ENCODE peak calls at places on chromosomes 13 and 19, in seven cellular contexts. D is K562; K is epithelial cell of esophagus; O is CD8-positive, alpha-beta T cell; N is activated naive CD4-positive, alpha-beta T cell treated with anti-CD3 and anti-CD28 coated beads for 36 hours; U is cardiac muscle cell; Z is progenitor cell of endocrine pancreas. I is an unnamed sample.

GRCh38 chr19:54164369-54165068 is 5.0 kb upstream of the LENG1 start:
- DNase-seq in K (peak; percentile 62), Z (peak; percentile 49), O (peak; percentile 61), N (peak; percentile 56), U (peak; percentile 59), D (peak; percentile 89), I (peak; percentile 39)

GRCh38 chr19:46016426-46017094 is 6.3 kb downstream of the PGLYRP1 start:
- DNase-seq in N (peak; percentile 86), Z (peak; percentile 81), D (peak; percentile 92), K (peak; percentile 83), U (peak; percentile 83), O (peak; percentile 83), I (peak; percentile 45)

GRCh38 chr19:18297308-18297707 is 15.9 kb upstream of the JUND start:
- DNase-seq in Z (no peak), O (no peak), U (peak; percentile 35), K (no peak), D (no peak), N (no peak), I (no peak)

GRCh38 chr19:39408392-39409206 is 2.0 kb downstream of the ZFP36 start:
- DNase-seq in N (peak; percentile 45), O (peak; percentile 47), Z (no peak), K (peak; percentile 64), U (peak; percentile 67), D (no peak), I (peak; percentile 68)

GRCh38 chr13:98035373-98035772 is 81.9 kb downstream of the IPO5 start:
- DNase-seq in D (no peak), U (no peak), K (no peak), N (no peak), Z (no peak), O (no peak), I (no peak)

GRCh38 chr13:23367907-23368306 is 65.6 kb downstream of the SACS start:
- DNase-seq in K (no peak), O (no peak), Z (no peak), U (no peak), D (no peak), N (no peak), I (no peak)

GRCh38 chr13:48477191-48477855 is 55.6 kb downstream of the RCBTB2 start:
- DNase-seq in Z (no peak), D (no peak), O (no peak), K (no peak), U (no peak), N (no peak), I (no peak)

GRCh38 chr19:45771331-45771933 is 2.4 kb upstream of the SIX5 start:
- DNase-seq in N (no peak), D (no peak), O (no peak), Z (no peak), K (no peak), U (no peak), I (no peak)

GRCh38 chr19:39506944-39507714 is 7.8 kb upstream of the SELENOV start:
- DNase-seq in N (peak; percentile 45), K (peak; percentile 82), O (peak; percentile 39), Z (peak; percentile 44), U (peak; percentile 79), D (peak; percentile 92), I (no peak)

GRCh38 chr19:35805518-35806102 is 7.0 kb downstream of the PRODH2 start:
- DNase-seq in N (no peak), Z (no peak), O (no peak), U (no peak), K (no peak), D (no peak), I (no peak)

GRCh38 chr19:54369082-54369691 is 4.5 kb upstream of the LAIR1 start:
- DNase-seq in O (no peak), D (no peak), Z (no peak), U (no peak), K (no peak), N (no peak), I (no peak)

GRCh38 chr13:108269601-108270328 is at the start of gene TNFSF13B:
- DNase-seq in K (peak; percentile 25), D (peak; percentile 41), U (peak; percentile 61), O (peak; percentile 35), N (peak; percentile 68), Z (peak; percentile 13), I (no peak)

GRCh38 chr13:112688560-112689497 is 1.0 kb upstream of the ATP11A start:
- DNase-seq in D (peak; percentile 47), Z (no peak), K (no peak), N (peak; percentile 70), U (no peak), O (peak; percentile 32), I (no peak)

GRCh38 chr13:30739646-30740642 is 4.6 kb downstream of the ALOX5AP start:
- DNase-seq in O (peak; percentile 61), N (peak; percentile 80), U (peak; percentile 89), D (peak; percentile 8), K (peak; percentile 87), Z (no peak), I (peak; percentile 52)

GRCh38 chr13:43269037-43269476 is 245.7 kb downstream of the DNAJC15 start:
- DNase-seq in O (no peak), K (peak; percentile 96), D (no peak), N (no peak), Z (peak; percentile 24), U (peak; percentile 96), I (no peak)

GRCh38 chr13:78712866-78713265 is 53.9 kb upstream of the OBI1 start:
- DNase-seq in N (no peak), D (no peak), U (no peak), Z (no peak), O (no peak), K (no peak), I (no peak)

GRCh38 chr19:49847731-49848696 is 2.9 kb upstream of the PTOV1 start:
- DNase-seq in N (no peak), D (peak; percentile 86), Z (no peak), K (peak; percentile 88), U (peak; percentile 90), O (no peak), I (peak; percentile 46)

GRCh38 chr13:110641055-110642015 is 26.0 kb downstream of the NAXD start:
- DNase-seq in N (no peak), Z (no peak), U (no peak), D (no peak), K (no peak), O (no peak), I (no peak)

GRCh38 chr13:93624371-93624777 is 397.8 kb downstream of the GPC6 start:
- DNase-seq in K (no peak), N (no peak), Z (no peak), O (no peak), U (peak; percentile 60), D (no peak), I (no peak)

GRCh38 chr13:73945371-73945770 is 188.8 kb downstream of the KLF12 start:
- DNase-seq in K (no peak), D (no peak), O (no peak), Z (no peak), U (peak; percentile 27), N (no peak), I (no peak)

GRCh38 chr13:27130223-27131015 is 41.2 kb downstream of the USP12 start:
- DNase-seq in N (no peak), K (peak; percentile 51), U (peak; percentile 76), O (no peak), D (no peak), Z (no peak), I (no peak)

GRCh38 chr13:75736132-75736531 is 100.0 kb downstream of the LMO7 start:
- DNase-seq in Z (no peak), U (no peak), D (no peak), O (no peak), N (no peak), K (no peak), I (no peak)

GRCh38 chr13:32023096-32023495 is 8.5 kb upstream of the FRY start:
- DNase-seq in O (no peak), U (no peak), N (no peak), Z (no peak), K (no peak), D (no peak), I (no peak)

GRCh38 chr13:80168089-80168850 is 172.7 kb downstream of the SPRY2 start:
- DNase-seq in Z (no peak), D (no peak), N (no peak), K (peak; percentile 33), U (peak; percentile 30), O (no peak), I (no peak)

GRCh38 chr19:32976223-32976805 is 4.3 kb downstream of the FAAP24 start:
- DNase-seq in Z (peak; percentile 59), N (peak; percentile 84), U (peak; percentile 80), D (peak; percentile 81), K (peak; percentile 71), O (peak; percentile 75), I (peak; percentile 47)

GRCh38 chr13:24161010-24161775 is 673 bp downstream of the SPATA13 start:
- DNase-seq in Z (no peak), D (no peak), K (no peak), N (peak; percentile 42), O (peak; percentile 34), U (no peak), I (no peak)

GRCh38 chr19:38043649-38044144 is 136.7 kb downstream of the SIPA1L3 start:
- DNase-seq in O (no peak), D (no peak), Z (no peak), U (no peak), N (no peak), K (no peak), I (no peak)

GRCh38 chr19:45667620-45668341 is at the start of gene GIPR:
- DNase-seq in N (peak; percentile 82), U (no peak), O (peak; percentile 65), D (peak; percentile 91), Z (peak; percentile 52), K (peak; percentile 91), I (peak; percentile 72)

GRCh38 chr19:49149652-49150105 is 5.5 kb downstream of the HRC start:
- DNase-seq in U (peak; percentile 94), N (no peak), Z (peak; percentile 65), K (peak; percentile 76), O (no peak), D (peak; percentile 83), I (peak; percentile 85)

GRCh38 chr13:77565635-77566034 is 30.1 kb downstream of the SCEL start:
- DNase-seq in O (no peak), D (peak; percentile 6), Z (no peak), K (peak; percentile 61), U (peak; percentile 58), N (no peak), I (peak; percentile 12)

GRCh38 chr19:16896913-16897571 is 8.2 kb downstream of the F2RL3 start:
- DNase-seq in K (peak; percentile 95), N (peak; percentile 83), Z (peak; percentile 70), U (peak; percentile 99), O (peak; percentile 62), D (peak; percentile 96), I (peak; percentile 51)

GRCh38 chr19:21092107-21092506 is 10.1 kb downstream of the ZNF714 start:
- DNase-seq in O (no peak), D (no peak), K (no peak), Z (no peak), N (no peak), U (peak; percentile 71), I (no peak)

GRCh38 chr13:109344552-109345157 is 441.7 kb downstream of the IRS2 start:
- DNase-seq in K (peak; percentile 58), Z (no peak), O (no peak), U (peak; percentile 36), N (no peak), D (no peak), I (no peak)

GRCh38 chr19:28242317-28242927 is 970.5 kb downstream of the UQCRFS1 start:
- DNase-seq in Z (no peak), U (peak; percentile 60), D (peak; percentile 61), O (no peak), K (peak; percentile 3), N (peak; percentile 16), I (no peak)

GRCh38 chr13:94550030-94550738 is 45.8 kb downstream of the TGDS start:
- DNase-seq in N (no peak), Z (no peak), K (peak; percentile 67), O (no peak), U (peak; percentile 59), D (peak; percentile 29), I (no peak)

GRCh38 chr13:68190826-68191225 is 960.7 kb upstream of the PCDH9 start:
- DNase-seq in K (peak; percentile 97), N (no peak), O (no peak), Z (no peak), U (no peak), D (no peak), I (peak; percentile 56)

GRCh38 chr19:2246801-2247361 is 2.2 kb upstream of the AMH start:
- DNase-seq in K (no peak), O (no peak), D (no peak), Z (no peak), U (peak; percentile 78), N (no peak), I (no peak)

GRCh38 chr19:1672038-1672768 is 19.8 kb upstream of the TCF3 start:
- DNase-seq in U (peak; percentile 59), O (peak; percentile 65), K (peak; percentile 42), D (peak; percentile 81), N (peak; percentile 59), Z (no peak), I (no peak)